ENCODE peak calls at places on chromosomes 12 and 14, in ten cellular contexts. One of them, this sample, is unnamed.

GRCh38 chr12:100348657-100349454 is 8.0 kb upstream of the SLC17A8 start:
- DNase-seq in small intestine: peak; percentile 29
- DNase-seq in cardiac muscle cell: no peak
- DNase-seq in upper lobe of left lung: no peak
- DNase-seq in stomach: no peak
- DNase-seq in pancreas: no peak
- DNase-seq in mesenchymal stem cell: peak; percentile 41
- DNase-seq in transverse colon: no peak
- DNase-seq in CD8-positive, alpha-beta T cell: no peak
- DNase-seq in Panc1: peak; percentile 5
- DNase-seq in this sample: no peak

GRCh38 chr12:119594399-119594730 is 791 bp downstream of the TMEM233 start:
- DNase-seq in pancreas: no peak
- DNase-seq in small intestine: no peak
- DNase-seq in cardiac muscle cell: peak; percentile 3
- DNase-seq in Panc1: no peak
- DNase-seq in transverse colon: no peak
- DNase-seq in upper lobe of left lung: peak; percentile 50
- DNase-seq in stomach: no peak
- DNase-seq in CD8-positive, alpha-beta T cell: no peak
- DNase-seq in mesenchymal stem cell: no peak
- DNase-seq in this sample: no peak

GRCh38 chr12:12333980-12334709 is 15.9 kb downstream of the MANSC1 start:
- DNase-seq in small intestine: peak; percentile 48
- DNase-seq in transverse colon: peak; percentile 64
- DNase-seq in Panc1: no peak
- DNase-seq in pancreas: peak; percentile 50
- DNase-seq in upper lobe of left lung: peak; percentile 73
- DNase-seq in mesenchymal stem cell: peak; percentile 48
- DNase-seq in CD8-positive, alpha-beta T cell: peak; percentile 13
- DNase-seq in cardiac muscle cell: peak; percentile 63
- DNase-seq in stomach: peak; percentile 65
- DNase-seq in this sample: peak; percentile 18

GRCh38 chr12:29242921-29243431 is 93.9 kb downstream of the FAR2 start:
- DNase-seq in small intestine: peak; percentile 70
- DNase-seq in stomach: no peak
- DNase-seq in transverse colon: no peak
- DNase-seq in cardiac muscle cell: no peak
- DNase-seq in pancreas: no peak
- DNase-seq in CD8-positive, alpha-beta T cell: no peak
- DNase-seq in mesenchymal stem cell: peak; percentile 37
- DNase-seq in upper lobe of left lung: no peak
- DNase-seq in Panc1: no peak
- DNase-seq in this sample: no peak

GRCh38 chr12:95859344-95859816 is 628 bp downstream of the SNRPF start:
- DNase-seq in small intestine: peak; percentile 19
- DNase-seq in stomach: no peak
- DNase-seq in CD8-positive, alpha-beta T cell: no peak
- DNase-seq in pancreas: no peak
- DNase-seq in cardiac muscle cell: peak; percentile 63
- DNase-seq in Panc1: no peak
- DNase-seq in transverse colon: no peak
- DNase-seq in upper lobe of left lung: no peak
- DNase-seq in mesenchymal stem cell: peak; percentile 58
- DNase-seq in this sample: peak; percentile 16

GRCh38 chr12:53102883-53103807 is at the start of gene SOAT2:
- DNase-seq in pancreas: no peak
- DNase-seq in CD8-positive, alpha-beta T cell: no peak
- DNase-seq in stomach: no peak
- DNase-seq in small intestine: peak; percentile 81
- DNase-seq in mesenchymal stem cell: no peak
- DNase-seq in Panc1: no peak
- DNase-seq in transverse colon: no peak
- DNase-seq in cardiac muscle cell: peak; percentile 31
- DNase-seq in upper lobe of left lung: peak; percentile 68
- DNase-seq in this sample: no peak

GRCh38 chr12:46084666-46085631 is 94.6 kb upstream of the SCAF11 start:
- DNase-seq in cardiac muscle cell: no peak
- DNase-seq in transverse colon: no peak
- DNase-seq in stomach: no peak
- DNase-seq in pancreas: no peak
- DNase-seq in mesenchymal stem cell: no peak
- DNase-seq in small intestine: no peak
- DNase-seq in Panc1: no peak
- DNase-seq in upper lobe of left lung: no peak
- DNase-seq in CD8-positive, alpha-beta T cell: no peak
- DNase-seq in this sample: no peak

GRCh38 chr12:1282670-1283361 is 291.8 kb downstream of the ERC1 start:
- DNase-seq in cardiac muscle cell: no peak
- DNase-seq in stomach: no peak
- DNase-seq in Panc1: no peak
- DNase-seq in CD8-positive, alpha-beta T cell: no peak
- DNase-seq in upper lobe of left lung: no peak
- DNase-seq in mesenchymal stem cell: no peak
- DNase-seq in small intestine: no peak
- DNase-seq in pancreas: no peak
- DNase-seq in transverse colon: peak; percentile 13
- DNase-seq in this sample: no peak

GRCh38 chr12:121371404-121371803 is 19.2 kb upstream of the ANAPC5 start:
- DNase-seq in upper lobe of left lung: no peak
- DNase-seq in mesenchymal stem cell: no peak
- DNase-seq in Panc1: no peak
- DNase-seq in CD8-positive, alpha-beta T cell: no peak
- DNase-seq in cardiac muscle cell: no peak
- DNase-seq in pancreas: no peak
- DNase-seq in transverse colon: no peak
- DNase-seq in stomach: no peak
- DNase-seq in small intestine: no peak
- DNase-seq in this sample: no peak

GRCh38 chr12:28456934-28457710 is 266.9 kb downstream of the CCDC91 start:
- DNase-seq in small intestine: no peak
- DNase-seq in mesenchymal stem cell: no peak
- DNase-seq in upper lobe of left lung: no peak
- DNase-seq in CD8-positive, alpha-beta T cell: no peak
- DNase-seq in transverse colon: no peak
- DNase-seq in pancreas: no peak
- DNase-seq in Panc1: no peak
- DNase-seq in stomach: no peak
- DNase-seq in cardiac muscle cell: no peak
- DNase-seq in this sample: no peak

GRCh38 chr12:31687101-31687527 is 27.6 kb downstream of the ETFBKMT start:
- DNase-seq in stomach: no peak
- DNase-seq in transverse colon: no peak
- DNase-seq in Panc1: no peak
- DNase-seq in small intestine: no peak
- DNase-seq in cardiac muscle cell: no peak
- DNase-seq in mesenchymal stem cell: no peak
- DNase-seq in upper lobe of left lung: no peak
- DNase-seq in CD8-positive, alpha-beta T cell: no peak
- DNase-seq in pancreas: no peak
- DNase-seq in this sample: no peak

GRCh38 chr12:42450248-42450647 is 124.3 kb downstream of the PPHLN1 start:
- DNase-seq in pancreas: no peak
- DNase-seq in Panc1: no peak
- DNase-seq in transverse colon: no peak
- DNase-seq in small intestine: no peak
- DNase-seq in mesenchymal stem cell: no peak
- DNase-seq in upper lobe of left lung: no peak
- DNase-seq in cardiac muscle cell: no peak
- DNase-seq in stomach: no peak
- DNase-seq in CD8-positive, alpha-beta T cell: no peak
- DNase-seq in this sample: no peak

GRCh38 chr14:90894241-90894640 is 78.0 kb upstream of the TTC7B start:
- DNase-seq in stomach: no peak
- DNase-seq in transverse colon: no peak
- DNase-seq in mesenchymal stem cell: no peak
- DNase-seq in Panc1: no peak
- DNase-seq in small intestine: no peak
- DNase-seq in pancreas: no peak
- DNase-seq in CD8-positive, alpha-beta T cell: no peak
- DNase-seq in upper lobe of left lung: no peak
- DNase-seq in cardiac muscle cell: peak; percentile 17
- DNase-seq in this sample: no peak

DNA sequence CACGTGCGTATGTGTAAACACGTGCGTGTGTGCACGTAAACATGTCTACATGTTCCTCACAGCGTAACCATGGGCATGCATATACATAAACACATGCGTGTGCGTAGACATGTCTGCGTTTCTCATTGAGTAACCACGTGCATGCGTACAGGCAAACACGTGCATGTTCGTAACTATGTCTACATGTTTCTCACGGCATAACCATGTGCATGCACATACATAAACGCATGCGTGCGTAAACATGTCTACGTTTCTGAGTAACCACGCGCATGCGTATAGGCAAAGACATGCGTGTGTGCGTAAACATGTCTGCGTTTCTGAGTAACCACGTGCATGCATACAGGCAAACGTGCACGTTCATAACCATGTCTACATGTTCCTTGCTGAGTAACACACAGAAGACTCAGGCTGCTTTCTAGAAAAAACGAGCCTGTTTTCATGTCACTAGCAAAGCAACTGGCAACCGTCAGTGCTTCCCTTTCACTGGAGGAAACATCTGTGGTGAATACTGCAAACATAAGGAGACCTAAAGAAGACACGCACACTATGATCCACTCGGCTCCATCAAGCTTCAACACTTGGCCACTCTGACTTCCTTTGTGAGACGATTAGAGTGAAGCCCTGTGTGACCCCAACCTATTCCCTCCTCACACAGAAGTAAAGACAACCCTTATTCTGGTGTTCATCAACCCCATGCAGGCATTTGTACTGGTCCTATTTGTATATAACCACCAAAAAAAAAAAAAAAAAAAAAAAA is 28.8 kb downstream of the POLE start:
- DNase-seq in small intestine: no peak
- DNase-seq in CD8-positive, alpha-beta T cell: no peak
- DNase-seq in stomach: no peak
- DNase-seq in transverse colon: no peak
- DNase-seq in cardiac muscle cell: no peak
- DNase-seq in upper lobe of left lung: no peak
- DNase-seq in pancreas: no peak
- DNase-seq in Panc1: no peak
- DNase-seq in mesenchymal stem cell: no peak
- DNase-seq in this sample: no peak
- H3K36me3 ChIP-seq in small intestine: peaks cover 33% of the 10 kb centered on the region
- H3K36me3 ChIP-seq in CD8-positive, alpha-beta T cell: peaks cover 12% of the 10 kb centered on the region
- H3K36me3 ChIP-seq in stomach: peaks cover 100% of the 10 kb centered on the region
- H3K36me3 ChIP-seq in transverse colon: no peaks in the 10 kb centered on the region
- H3K36me3 ChIP-seq in cardiac muscle cell: peaks cover 41% of the 10 kb centered on the region
- H3K36me3 ChIP-seq in upper lobe of left lung: peaks cover 14% of the 10 kb centered on the region
- H3K36me3 ChIP-seq in pancreas: peaks cover 3% of the 10 kb centered on the region
- H3K36me3 ChIP-seq in Panc1: peaks cover 32% of the 10 kb centered on the region
- H3K36me3 ChIP-seq in mesenchymal stem cell: peaks cover 49% of the 10 kb centered on the region
- H3K36me3 ChIP-seq in this sample: peaks cover 25% of the 10 kb centered on the region

DNA sequence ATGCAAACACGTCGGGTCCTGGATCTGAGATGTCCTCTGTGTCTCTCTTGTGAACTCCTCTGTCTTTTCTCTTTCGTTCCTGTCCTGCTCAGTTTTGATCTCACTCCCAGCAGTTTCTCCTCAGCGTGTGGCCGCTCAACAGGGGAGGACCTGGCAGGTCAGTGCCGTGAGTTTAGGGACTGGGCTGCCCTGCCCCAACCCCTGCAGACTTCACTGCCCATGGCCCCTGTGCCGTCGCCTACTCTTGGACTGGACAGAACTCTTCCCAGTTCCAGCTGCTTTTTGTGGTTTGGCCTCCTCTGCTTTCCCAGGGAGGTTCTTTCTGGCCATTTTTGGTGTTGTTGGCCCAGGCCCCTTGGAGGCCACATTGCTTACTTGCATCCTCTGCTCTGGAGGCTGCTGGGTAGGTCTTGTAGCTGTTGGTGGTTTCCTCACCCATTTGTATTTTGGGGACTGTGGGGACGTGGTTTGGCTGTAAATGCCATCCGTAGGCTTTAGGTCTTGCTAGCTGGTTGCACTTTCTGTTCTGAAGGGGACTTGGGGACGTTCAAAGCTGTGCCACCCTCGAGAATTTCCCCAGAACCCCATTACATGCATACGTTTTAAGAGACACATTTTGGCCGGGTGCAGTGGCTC is 20.0 kb upstream of the DNAH10 start:
- DNase-seq in transverse colon: no peak
- DNase-seq in cardiac muscle cell: no peak
- DNase-seq in Panc1: no peak
- DNase-seq in small intestine: no peak
- DNase-seq in CD8-positive, alpha-beta T cell: no peak
- DNase-seq in mesenchymal stem cell: no peak
- DNase-seq in upper lobe of left lung: no peak
- DNase-seq in pancreas: no peak
- DNase-seq in stomach: no peak
- DNase-seq in this sample: no peak
- H3K36me3 ChIP-seq in transverse colon: no peaks in the 10 kb centered on the region
- H3K36me3 ChIP-seq in cardiac muscle cell: peaks cover 35% of the 10 kb centered on the region
- H3K36me3 ChIP-seq in Panc1: peaks cover 3% of the 10 kb centered on the region
- H3K36me3 ChIP-seq in small intestine: peaks cover 25% of the 10 kb centered on the region
- H3K36me3 ChIP-seq in CD8-positive, alpha-beta T cell: peaks cover 29% of the 10 kb centered on the region
- H3K36me3 ChIP-seq in mesenchymal stem cell: peaks cover 36% of the 10 kb centered on the region
- H3K36me3 ChIP-seq in upper lobe of left lung: peaks cover 18% of the 10 kb centered on the region
- H3K36me3 ChIP-seq in pancreas: peaks cover 9% of the 10 kb centered on the region
- H3K36me3 ChIP-seq in stomach: peaks cover 99% of the 10 kb centered on the region
- H3K36me3 ChIP-seq in this sample: peaks cover 36% of the 10 kb centered on the region

GRCh38 chr14:34582117-34582680 is 42.7 kb upstream of the EAPP start:
- DNase-seq in Panc1: no peak
- DNase-seq in small intestine: no peak
- DNase-seq in transverse colon: no peak
- DNase-seq in CD8-positive, alpha-beta T cell: no peak
- DNase-seq in mesenchymal stem cell: no peak
- DNase-seq in upper lobe of left lung: no peak
- DNase-seq in stomach: peak; percentile 13
- DNase-seq in pancreas: no peak
- DNase-seq in cardiac muscle cell: no peak
- DNase-seq in this sample: no peak
- H3K36me3 ChIP-seq in Panc1: peaks cover 7% of the 10 kb centered on the region
- H3K36me3 ChIP-seq in small intestine: peaks cover 20% of the 10 kb centered on the region
- H3K36me3 ChIP-seq in transverse colon: no peaks in the 10 kb centered on the region
- H3K36me3 ChIP-seq in CD8-positive, alpha-beta T cell: peaks cover 12% of the 10 kb centered on the region
- H3K36me3 ChIP-seq in mesenchymal stem cell: peaks cover 50% of the 10 kb centered on the region
- H3K36me3 ChIP-seq in upper lobe of left lung: peaks cover 12% of the 10 kb centered on the region
- H3K36me3 ChIP-seq in stomach: peaks cover 94% of the 10 kb centered on the region
- H3K36me3 ChIP-seq in pancreas: peaks cover 2% of the 10 kb centered on the region
- H3K36me3 ChIP-seq in cardiac muscle cell: peaks cover 45% of the 10 kb centered on the region
- H3K36me3 ChIP-seq in this sample: peaks cover 68% of the 10 kb centered on the region

GRCh38 chr12:111706145-111706544 is 20.3 kb downstream of the ACAD10 start:
- DNase-seq in upper lobe of left lung: no peak
- DNase-seq in small intestine: no peak
- DNase-seq in mesenchymal stem cell: no peak
- DNase-seq in pancreas: no peak
- DNase-seq in transverse colon: no peak
- DNase-seq in stomach: no peak
- DNase-seq in CD8-positive, alpha-beta T cell: no peak
- DNase-seq in cardiac muscle cell: no peak
- DNase-seq in Panc1: no peak
- DNase-seq in this sample: no peak

GRCh38 chr12:111699962-111700361 is 14.1 kb downstream of the ACAD10 start:
- DNase-seq in Panc1: no peak
- DNase-seq in pancreas: no peak
- DNase-seq in transverse colon: no peak
- DNase-seq in small intestine: no peak
- DNase-seq in CD8-positive, alpha-beta T cell: no peak
- DNase-seq in stomach: no peak
- DNase-seq in cardiac muscle cell: no peak
- DNase-seq in mesenchymal stem cell: no peak
- DNase-seq in upper lobe of left lung: no peak
- DNase-seq in this sample: no peak

GRCh38 chr12:111705672-111706071 is 19.8 kb downstream of the ACAD10 start:
- DNase-seq in upper lobe of left lung: no peak
- DNase-seq in pancreas: no peak
- DNase-seq in small intestine: no peak
- DNase-seq in CD8-positive, alpha-beta T cell: no peak
- DNase-seq in mesenchymal stem cell: no peak
- DNase-seq in cardiac muscle cell: no peak
- DNase-seq in Panc1: no peak
- DNase-seq in stomach: no peak
- DNase-seq in transverse colon: no peak
- DNase-seq in this sample: no peak
- H3K36me3 ChIP-seq in upper lobe of left lung: peaks cover 19% of the 10 kb centered on the region
- H3K36me3 ChIP-seq in pancreas: peaks cover 4% of the 10 kb centered on the region
- H3K36me3 ChIP-seq in small intestine: peaks cover 15% of the 10 kb centered on the region
- H3K36me3 ChIP-seq in CD8-positive, alpha-beta T cell: peaks cover 43% of the 10 kb centered on the region
- H3K36me3 ChIP-seq in mesenchymal stem cell: peaks cover 36% of the 10 kb centered on the region
- H3K36me3 ChIP-seq in cardiac muscle cell: peaks cover 27% of the 10 kb centered on the region
- H3K36me3 ChIP-seq in Panc1: no peaks in the 10 kb centered on the region
- H3K36me3 ChIP-seq in stomach: peaks cover 94% of the 10 kb centered on the region
- H3K36me3 ChIP-seq in transverse colon: no peaks in the 10 kb centered on the region
- H3K36me3 ChIP-seq in this sample: peaks cover 6% of the 10 kb centered on the region

This sample was measured in brain microvascular endothelial cell.